ENCODE peak calls at places on chromosomes 5 and 9, in seven cellular contexts. E is GM23338; B is stimulated activated CD8-positive, alpha-beta memory T cell treated with anti-CD3 and anti-CD28 coated beads, Interleukin-7, amount 100 ng/mL, for 4 hours; V is HCT116; M is GM19239; Z is IMR-90; N is Calu3. J is an unnamed sample.

GRCh38 chr9:20271107-20271506 is 351.2 kb downstream of the MLLT3 start:
- DNase-seq in Z (no peak), M (no peak), V (no peak), B (no peak), N (no peak), E (no peak), J (no peak)

GRCh38 chr9:70506159-70506558 is 91.7 kb upstream of the KLF9 start:
- DNase-seq in Z (no peak), V (no peak), E (no peak), B (no peak), N (no peak), M (no peak), J (no peak)

GRCh38 chr9:129176786-129177442 is 1.1 kb downstream of the IER5L start:
- DNase-seq in M (no peak), E (peak), Z (peak), B (no peak), N (no peak), V (no peak), J (peak)

GRCh38 chr9:70297141-70297540 is 38.4 kb downstream of the SMC5 start:
- DNase-seq in E (no peak), B (no peak), V (no peak), N (no peak), Z (peak), M (no peak), J (no peak)

GRCh38 chr5:141003791-141004601 is 37.7 kb downstream of the PCDHAC2 start:
- DNase-seq in N (peak), M (no peak), E (peak), Z (no peak), V (peak), B (no peak), J (peak)

GRCh38 chr5:175059687-175060194 is 335.4 kb downstream of the MSX2 start:
- DNase-seq in N (no peak), E (peak), V (peak), Z (peak), B (no peak), M (no peak), J (peak)

GRCh38 chr9:14678776-14679175 is 14.5 kb downstream of the ZDHHC21 start:
- DNase-seq in B (no peak), V (no peak), Z (no peak), E (no peak), N (no peak), M (no peak), J (no peak)

GRCh38 chr5:90020575-90021535 is 388.7 kb downstream of the CETN3 start:
- DNase-seq in M (no peak), V (peak), N (peak), E (no peak), Z (peak), B (no peak), J (no peak)

GRCh38 chr9:132350861-132351315 is 3.9 kb downstream of the SETX start:
- DNase-seq in N (no peak), M (peak), B (no peak), Z (peak), V (no peak), E (no peak), J (no peak)

GRCh38 chr9:108813951-108814601 is 41.7 kb downstream of the ACTL7B start:
- DNase-seq in Z (no peak), N (peak), E (peak), M (no peak), V (peak), B (no peak), J (no peak)

GRCh38 chr9:122346478-122347347 is 24.1 kb upstream of the PTGS1 start:
- DNase-seq in B (no peak), E (peak), M (no peak), Z (no peak), V (no peak), N (peak), J (peak)

GRCh38 chr5:39732166-39732565 is 307.4 kb upstream of the DAB2 start:
- DNase-seq in N (no peak), M (no peak), V (no peak), B (no peak), Z (no peak), E (no peak), J (no peak)

GRCh38 chr5:962386-962785 is 46.2 kb upstream of the NKD2 start:
- DNase-seq in Z (no peak), V (no peak), N (no peak), M (no peak), E (no peak), B (no peak), J (no peak)

GRCh38 chr5:179765400-179765799 is 28.4 kb upstream of the LTC4S start:
- DNase-seq in B (no peak), M (no peak), N (no peak), Z (peak), E (no peak), V (no peak), J (no peak)

GRCh38 chr9:96376926-96377874 is 6.3 kb downstream of the SLC35D2 start:
- DNase-seq in V (no peak), M (no peak), N (no peak), E (no peak), Z (peak), B (no peak), J (peak)

GRCh38 chr9:71273613-71274012 is 152.2 kb upstream of the TRPM3 start:
- DNase-seq in M (no peak), B (no peak), N (no peak), E (no peak), V (no peak), Z (no peak), J (no peak)

GRCh38 chr5:180494510-180495181 is 467 bp downstream of the CNOT6 start:
- DNase-seq in N (peak), V (no peak), M (peak), E (peak), B (peak), Z (no peak), J (peak)

GRCh38 chr9:134969401-134969800 is 51.7 kb upstream of the FCN1 start:
- DNase-seq in B (no peak), N (no peak), E (no peak), M (no peak), V (no peak), Z (no peak), J (peak)

GRCh38 chr9:87533291-87533690 is 35.6 kb downstream of the DAPK1 start:
- DNase-seq in E (no peak), Z (no peak), M (no peak), B (no peak), N (no peak), V (no peak), J (no peak)

GRCh38 chr5:64818245-64818644 is 49.5 kb downstream of the CWC27 start:
- DNase-seq in N (no peak), V (no peak), Z (no peak), B (no peak), E (no peak), M (no peak), J (no peak)

GRCh38 chr5:94754824-94755223 is 136.4 kb downstream of the SLF1 start:
- DNase-seq in Z (no peak), N (no peak), E (no peak), B (no peak), V (no peak), M (no peak), J (no peak)

GRCh38 chr9:86257406-86257805 is 2.1 kb downstream of the C9orf153 start:
- DNase-seq in V (no peak), E (no peak), M (no peak), N (no peak), B (no peak), Z (no peak), J (no peak)

GRCh38 chr9:125700791-125701190 is 6.2 kb downstream of the MAPKAP1 start:
- DNase-seq in E (peak), V (no peak), M (peak), Z (peak), N (no peak), B (no peak), J (no peak)

J was measured in left lung.